ENCODE peak calls at places on chromosomes 2 and 18, in five cellular contexts. One of them, this sample, is unnamed.

GRCh38 chr18:32200766-32201165 is 10.9 kb downstream of the MEP1B start:
- DNase-seq in T-cell: no peak
- DNase-seq in renal cortical epithelial cell: no peak
- DNase-seq in Kasumi-1: no peak
- DNase-seq in fibroblast of villous mesenchyme: no peak
- DNase-seq in this sample: no peak

GRCh38 chr2:9914384-9915065 is 37.0 kb upstream of the GRHL1 start:
- DNase-seq in T-cell: no peak
- DNase-seq in renal cortical epithelial cell: peak; percentile 83
- DNase-seq in Kasumi-1: no peak
- DNase-seq in fibroblast of villous mesenchyme: peak; percentile 82
- DNase-seq in this sample: peak; percentile 17

GRCh38 chr2:38377501-38378258 is 607 bp upstream of the ATL2 start:
- DNase-seq in T-cell: no peak
- DNase-seq in renal cortical epithelial cell: no peak
- DNase-seq in Kasumi-1: peak; percentile 97
- DNase-seq in fibroblast of villous mesenchyme: peak; percentile 89
- DNase-seq in this sample: no peak

GRCh38 chr2:191366199-191366598 is 121.0 kb downstream of the MYO1B start:
- DNase-seq in T-cell: no peak
- DNase-seq in renal cortical epithelial cell: peak; percentile 27
- DNase-seq in Kasumi-1: no peak
- DNase-seq in fibroblast of villous mesenchyme: peak; percentile 79
- DNase-seq in this sample: no peak

GRCh38 chr2:23477392-23477791 is 92.4 kb downstream of the KLHL29 start:
- DNase-seq in T-cell: no peak
- DNase-seq in renal cortical epithelial cell: no peak
- DNase-seq in Kasumi-1: no peak
- DNase-seq in fibroblast of villous mesenchyme: no peak
- DNase-seq in this sample: no peak

GRCh38 chr2:233990261-233990798 is 60.2 kb upstream of the SPP2 start:
- DNase-seq in T-cell: peak; percentile 67
- DNase-seq in renal cortical epithelial cell: peak; percentile 68
- DNase-seq in Kasumi-1: no peak
- DNase-seq in fibroblast of villous mesenchyme: no peak
- DNase-seq in this sample: peak; percentile 24

GRCh38 chr18:31143025-31143424 is 19.6 kb downstream of the DSC1 start:
- DNase-seq in T-cell: no peak
- DNase-seq in renal cortical epithelial cell: no peak
- DNase-seq in Kasumi-1: no peak
- DNase-seq in fibroblast of villous mesenchyme: no peak
- DNase-seq in this sample: no peak

GRCh38 chr2:166539340-166540162 is 45.5 kb upstream of the SCN7A start:
- DNase-seq in T-cell: no peak
- DNase-seq in renal cortical epithelial cell: peak; percentile 65
- DNase-seq in Kasumi-1: peak; percentile 61
- DNase-seq in fibroblast of villous mesenchyme: peak; percentile 64
- DNase-seq in this sample: no peak

GRCh38 chr2:43018179-43019024 is 208.0 kb downstream of the ZFP36L2 start:
- DNase-seq in T-cell: no peak
- DNase-seq in renal cortical epithelial cell: peak; percentile 69
- DNase-seq in Kasumi-1: peak; percentile 55
- DNase-seq in fibroblast of villous mesenchyme: peak; percentile 98
- DNase-seq in this sample: no peak

GRCh38 chr18:32637216-32637615 is 135.6 kb downstream of the KLHL14 start:
- DNase-seq in T-cell: no peak
- DNase-seq in renal cortical epithelial cell: no peak
- DNase-seq in Kasumi-1: no peak
- DNase-seq in fibroblast of villous mesenchyme: no peak
- DNase-seq in this sample: no peak

GRCh38 chr2:137437386-137437785 is 526.9 kb upstream of the HNMT start:
- DNase-seq in T-cell: no peak
- DNase-seq in renal cortical epithelial cell: no peak
- DNase-seq in Kasumi-1: no peak
- DNase-seq in fibroblast of villous mesenchyme: no peak
- DNase-seq in this sample: no peak

GRCh38 chr18:47490882-47491281 is 239.4 kb upstream of the SKOR2 start:
- DNase-seq in T-cell: no peak
- DNase-seq in renal cortical epithelial cell: no peak
- DNase-seq in Kasumi-1: no peak
- DNase-seq in fibroblast of villous mesenchyme: no peak
- DNase-seq in this sample: no peak

GRCh38 chr2:215772634-215773563 is 240.5 kb downstream of the MREG start:
- DNase-seq in T-cell: no peak
- DNase-seq in renal cortical epithelial cell: no peak
- DNase-seq in Kasumi-1: no peak
- DNase-seq in fibroblast of villous mesenchyme: no peak
- DNase-seq in this sample: no peak

GRCh38 chr18:2984703-2985261 is 28.2 kb downstream of the LPIN2 start:
- DNase-seq in T-cell: no peak
- DNase-seq in renal cortical epithelial cell: peak; percentile 88
- DNase-seq in Kasumi-1: no peak
- DNase-seq in fibroblast of villous mesenchyme: no peak
- DNase-seq in this sample: no peak

This sample was measured in stimulated activated CD8-positive, alpha-beta memory T cell treated with anti-CD3 and anti-CD28 coated beads, Interleukin-15, amount 100 ng/mL, for 4 hours.